ENCODE peak calls at places on chromosomes 5 and 9, in six cellular contexts. I is HTR-8/SVneo; M is stimulated activated CD8-positive, alpha-beta memory T cell treated with anti-CD3 and anti-CD28 coated beads, Interleukin-15, amount 100 ng/mL, for 48 hours; S is brain microvascular endothelial cell; X is endothelial cell; L is NCI-H1092 treated with DMSO at 0.1 percent for 48 hours. E is an unnamed sample.

GRCh38 chr9:137598943-137599342 is 6.5 kb upstream of the ARRDC1 start:
- DNase-seq in X (no peak), I (no peak), L (no peak), M (no peak), S (no peak), E (no peak)

GRCh38 chr5:14186132-14186830 is 43.1 kb downstream of the TRIO start:
- DNase-seq in I (no peak), X (no peak), L (no peak), M (no peak), S (peak), E (no peak)

GRCh38 chr5:116557669-116558271 is 16.9 kb downstream of the SEMA6A start:
- DNase-seq in S (no peak), M (no peak), L (peak), X (no peak), I (peak), E (no peak)

GRCh38 chr5:72559866-72560766 is 52.9 kb upstream of the ZNF366 start:
- DNase-seq in S (no peak), X (no peak), I (no peak), L (no peak), M (no peak), E (no peak)

GRCh38 chr9:124042168-124042775 is 30.7 kb downstream of the LHX2 start:
- DNase-seq in X (no peak), L (peak), M (no peak), I (no peak), S (no peak), E (no peak)

GRCh38 chr9:136558373-136558772 is 12.5 kb upstream of the NOTCH1 start:
- DNase-seq in I (no peak), X (no peak), M (no peak), L (no peak), S (no peak), E (no peak)

GRCh38 chr9:121930970-121931369 is 162.1 kb downstream of the TTLL11 start:
- DNase-seq in M (no peak), S (no peak), X (no peak), L (no peak), I (no peak), E (no peak)

GRCh38 chr5:77168884-77169254 is 41.6 kb upstream of the PDE8B start:
- DNase-seq in S (peak), X (no peak), M (no peak), I (no peak), L (no peak), E (no peak)

GRCh38 chr5:157167219-157167621 is 1.2 kb upstream of the GARIN3 start:
- DNase-seq in M (no peak), I (peak), X (no peak), S (peak), L (no peak), E (no peak)

GRCh38 chr5:14379739-14380497 is 201.7 kb upstream of the OTULINL start:
- DNase-seq in I (no peak), L (no peak), X (peak), M (no peak), S (no peak), E (no peak)

GRCh38 chr5:18305288-18305899 is 671.1 kb downstream of the TAF11L14 start:
- DNase-seq in M (no peak), S (peak), I (peak), L (peak), X (peak), E (no peak)

GRCh38 chr9:69975681-69976080 is 68.0 kb upstream of the MAMDC2 start:
- DNase-seq in I (no peak), M (no peak), X (no peak), L (no peak), S (peak), E (no peak)

GRCh38 chr9:4299006-4299795 is 667 bp downstream of the GLIS3 start:
- DNase-seq in I (no peak), X (peak), L (peak), S (peak), M (no peak), E (no peak)

GRCh38 chr5:26757941-26758340 is 280.4 kb downstream of the CDH9 start:
- DNase-seq in I (no peak), M (no peak), L (no peak), S (no peak), X (no peak), E (no peak)

GRCh38 chr9:128204858-128205257 is 1.7 kb downstream of the DNM1 start:
- DNase-seq in S (no peak), M (no peak), X (no peak), I (no peak), L (no peak), E (no peak)

GRCh38 chr5:140469259-140469658 is 67.6 kb downstream of the ANKHD1 start:
- DNase-seq in S (no peak), I (no peak), M (no peak), L (no peak), X (no peak), E (no peak)

GRCh38 chr9:123954921-123955320 is 25.0 kb upstream of the DENND1A start:
- DNase-seq in S (no peak), L (no peak), I (no peak), M (no peak), X (no peak), E (no peak)

GRCh38 chr9:34493972-34494535 is 28.7 kb downstream of the ENHO start:
- DNase-seq in X (peak), S (peak), L (no peak), M (no peak), I (peak), E (no peak)

GRCh38 chr5:173103411-173103810 is 40.9 kb upstream of the BNIP1 start:
- DNase-seq in X (no peak), I (no peak), L (no peak), M (no peak), S (no peak), E (no peak)

GRCh38 chr5:171955761-171956160 is 50.7 kb downstream of the FBXW11 start:
- DNase-seq in X (no peak), L (no peak), S (no peak), I (no peak), M (no peak), E (no peak)

GRCh38 chr5:76472338-76473336 is 69.6 kb downstream of the IQGAP2 start:
- DNase-seq in M (no peak), L (no peak), I (no peak), X (no peak), S (no peak), E (no peak)

GRCh38 chr9:928363-929042 is 48.0 kb upstream of the DMRT3 start:
- DNase-seq in L (no peak), X (peak), S (no peak), M (no peak), I (no peak), E (no peak)

GRCh38 chr5:78659714-78660113 is 11.1 kb upstream of the LHFPL2 start:
- DNase-seq in S (peak), L (no peak), X (no peak), I (no peak), M (no peak), E (no peak)

GRCh38 chr5:151770383-151771258 is 1.1 kb upstream of the G3BP1 start:
- DNase-seq in I (no peak), M (peak), S (peak), X (peak), L (peak), E (no peak)

GRCh38 chr5:178155065-178155464 is 1.4 kb upstream of the NHP2 start:
- DNase-seq in X (no peak), M (no peak), S (no peak), I (no peak), L (no peak), E (no peak)

GRCh38 chr5:116577064-116577788 is 2.6 kb upstream of the SEMA6A start:
- DNase-seq in M (no peak), L (no peak), X (no peak), I (no peak), S (no peak), E (no peak)

GRCh38 chr5:11139471-11139870 is 378.4 kb upstream of the DAP start:
- DNase-seq in S (no peak), X (no peak), I (no peak), M (no peak), L (no peak), E (no peak)